ENCODE peak calls at places on chromosomes 2 and 18, in five cellular contexts. G, R, U, J and P are unnamed samples.

GRCh38 chr2:233492738-233493137 is 73.8 kb downstream of the USP40 start:
- DNase-seq in G (no peak), R (no peak), U (no peak), J (no peak), P (no peak)

GRCh38 chr2:121187351-121187921 is 97.6 kb downstream of the TFCP2L1 start:
- DNase-seq in G (no peak), R (no peak), U (no peak), J (no peak), P (no peak)

GRCh38 chr2:69572640-69573039 is 70.9 kb downstream of the AAK1 start:
- DNase-seq in G (no peak), R (no peak), U (no peak), J (no peak), P (no peak)

GRCh38 chr2:135159191-135159590 is 107.1 kb downstream of the RAB3GAP1 start:
- DNase-seq in G (no peak), R (no peak), U (no peak), J (no peak), P (no peak)

GRCh38 chr2:38991899-38992298 is 102.2 kb downstream of the ARHGEF33 start:
- DNase-seq in G (no peak), R (no peak), U (no peak), J (no peak), P (peak)

GRCh38 chr2:28398101-28398834 is 5.6 kb downstream of the FOSL2 start:
- DNase-seq in G (no peak), R (no peak), U (no peak), J (no peak), P (no peak)

GRCh38 chr2:111946294-111947114 is 48.1 kb downstream of the MERTK start:
- DNase-seq in G (peak), R (no peak), U (peak), J (no peak), P (peak)

GRCh38 chr2:43419886-43420285 is 176.0 kb downstream of the THADA start:
- DNase-seq in G (no peak), R (no peak), U (no peak), J (no peak), P (no peak)

GRCh38 chr2:191228333-191228732 is 16.9 kb upstream of the MYO1B start:
- DNase-seq in G (no peak), R (no peak), U (no peak), J (no peak), P (no peak)

GRCh38 chr18:62832282-62832681 is 116.9 kb downstream of the PHLPP1 start:
- DNase-seq in G (no peak), R (no peak), U (no peak), J (no peak), P (peak)

GRCh38 chr2:159131267-159131790 is 155.2 kb downstream of the WDSUB1 start:
- DNase-seq in G (no peak), R (no peak), U (no peak), J (no peak), P (no peak)

GRCh38 chr2:46565364-46565763 is 86.0 kb downstream of the TMEM247 start:
- DNase-seq in G (no peak), R (no peak), U (no peak), J (no peak), P (no peak)

GRCh38 chr2:241081643-241082337 is 20.3 kb downstream of the MTERF4 start:
- DNase-seq in G (no peak), R (no peak), U (no peak), J (no peak), P (no peak)

GRCh38 chr2:189821953-189822748 is 37.9 kb downstream of the PMS1 start:
- DNase-seq in G (peak), R (no peak), U (no peak), J (no peak), P (no peak)

GRCh38 chr18:46462523-46462922 is 194.5 kb downstream of the LOXHD1 start:
- DNase-seq in G (no peak), R (no peak), U (no peak), J (no peak), P (no peak)

GRCh38 chr2:38315707-38316333 is 61.3 kb downstream of the ATL2 start:
- DNase-seq in G (peak), R (peak), U (peak), J (peak), P (peak)

GRCh38 chr2:148754864-148755263 is 110.3 kb downstream of the EPC2 start:
- DNase-seq in G (no peak), R (no peak), U (no peak), J (no peak), P (no peak)

GRCh38 chr2:240259201-240259923 is 118.9 kb upstream of the OTOS start:
- DNase-seq in G (peak), R (no peak), U (no peak), J (no peak), P (no peak)

GRCh38 chr2:95272781-95273180 is 1.5 kb upstream of the PROM2 start:
- DNase-seq in G (no peak), R (no peak), U (no peak), J (no peak), P (no peak)

GRCh38 chr18:11654736-11655604 is 34.1 kb upstream of the GNAL start:
- DNase-seq in G (peak), R (no peak), U (peak), J (peak), P (peak)

GRCh38 chr18:27213123-27213717 is 28.1 kb upstream of the CHST9 start:
- DNase-seq in G (no peak), R (no peak), U (no peak), J (no peak), P (peak)

GRCh38 chr2:227626580-227627151 is 9.4 kb downstream of the SCYGR4 start:
- DNase-seq in G (no peak), R (no peak), U (no peak), J (no peak), P (no peak)

GRCh38 chr2:224219781-224220180 is 180.7 kb upstream of the SERPINE2 start:
- DNase-seq in G (no peak), R (no peak), U (no peak), J (no peak), P (no peak)

GRCh38 chr2:125004091-125004800 is 979.2 kb downstream of the CNTNAP5 start:
- DNase-seq in G (no peak), R (no peak), U (no peak), J (no peak), P (no peak)

GRCh38 chr2:211957799-211958198 is 580.8 kb downstream of the ERBB4 start:
- DNase-seq in G (no peak), R (no peak), U (no peak), J (no peak), P (no peak)

GRCh38 chr2:209696836-209697711 is 74.6 kb upstream of the UNC80 start:
- DNase-seq in G (no peak), R (no peak), U (no peak), J (no peak), P (no peak)

GRCh38 chr2:43265006-43265770 is 38.8 kb upstream of the ZFP36L2 start:
- DNase-seq in G (no peak), R (no peak), U (no peak), J (no peak), P (no peak)

GRCh38 chr2:101190753-101191516 is 39.8 kb upstream of the TBC1D8 start:
- DNase-seq in G (no peak), R (no peak), U (no peak), J (no peak), P (no peak)

GRCh38 chr2:72781500-72781899 is 44.3 kb downstream of the EXOC6B start:
- DNase-seq in G (no peak), R (no peak), U (no peak), J (no peak), P (no peak)

GRCh38 chr2:130825231-130825971 is 11.3 kb upstream of the ARHGEF4 start:
- DNase-seq in G (no peak), R (no peak), U (no peak), J (no peak), P (no peak)

GRCh38 chr18:25349131-25349925 is 2.6 kb downstream of the ZNF521 start:
- DNase-seq in G (peak), R (no peak), U (no peak), J (no peak), P (peak)

GRCh38 chr2:86069091-86069685 is 36.5 kb downstream of the POLR1A start:
- DNase-seq in G (no peak), R (no peak), U (no peak), J (no peak), P (no peak)

GRCh38 chr2:58664523-58665155 is 423.5 kb upstream of the FANCL start:
- DNase-seq in G (no peak), R (no peak), U (no peak), J (peak), P (no peak)

GRCh38 chr2:65710779-65711295 is 278.4 kb upstream of the SPRED2 start:
- DNase-seq in G (no peak), R (no peak), U (peak), J (no peak), P (peak)

GRCh38 chr2:96116879-96117533 is 635 bp upstream of the ADRA2B start:
- DNase-seq in G (peak), R (no peak), U (no peak), J (peak), P (peak)

GRCh38 chr2:168766600-168766999 is 35.8 kb upstream of the NOSTRIN start:
- DNase-seq in G (no peak), R (no peak), U (no peak), J (no peak), P (no peak)
- H2AFZ ChIP-seq in G (no peak), R (no peak), U (no peak), J (no peak), P (no peak)

DNA sequence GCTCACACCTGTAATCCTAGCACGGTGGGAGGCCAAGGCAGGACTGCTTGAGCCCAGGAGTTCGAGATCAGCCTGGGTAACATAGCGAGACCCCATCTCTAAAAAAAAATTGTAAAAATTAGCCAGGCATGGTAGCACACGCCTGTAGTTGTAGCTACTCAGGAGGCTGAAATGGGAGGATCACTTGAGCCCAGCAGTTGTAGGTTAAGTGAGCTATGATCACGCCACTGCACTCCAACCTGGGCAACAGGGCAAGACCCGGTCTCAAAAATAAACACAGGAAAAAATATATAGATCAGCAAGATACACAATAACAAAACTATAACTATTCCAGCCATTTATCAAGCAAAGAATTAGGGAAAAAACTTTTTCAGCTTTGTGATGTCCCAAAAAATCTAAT is 3.0 kb downstream of the SF3B1 start:
- DNase-seq in G (no peak), R (no peak), U (no peak), J (no peak), P (no peak)
- H2AFZ ChIP-seq in G (no peak), R (no peak), U (no peak), J (no peak), P (no peak)

DNA sequence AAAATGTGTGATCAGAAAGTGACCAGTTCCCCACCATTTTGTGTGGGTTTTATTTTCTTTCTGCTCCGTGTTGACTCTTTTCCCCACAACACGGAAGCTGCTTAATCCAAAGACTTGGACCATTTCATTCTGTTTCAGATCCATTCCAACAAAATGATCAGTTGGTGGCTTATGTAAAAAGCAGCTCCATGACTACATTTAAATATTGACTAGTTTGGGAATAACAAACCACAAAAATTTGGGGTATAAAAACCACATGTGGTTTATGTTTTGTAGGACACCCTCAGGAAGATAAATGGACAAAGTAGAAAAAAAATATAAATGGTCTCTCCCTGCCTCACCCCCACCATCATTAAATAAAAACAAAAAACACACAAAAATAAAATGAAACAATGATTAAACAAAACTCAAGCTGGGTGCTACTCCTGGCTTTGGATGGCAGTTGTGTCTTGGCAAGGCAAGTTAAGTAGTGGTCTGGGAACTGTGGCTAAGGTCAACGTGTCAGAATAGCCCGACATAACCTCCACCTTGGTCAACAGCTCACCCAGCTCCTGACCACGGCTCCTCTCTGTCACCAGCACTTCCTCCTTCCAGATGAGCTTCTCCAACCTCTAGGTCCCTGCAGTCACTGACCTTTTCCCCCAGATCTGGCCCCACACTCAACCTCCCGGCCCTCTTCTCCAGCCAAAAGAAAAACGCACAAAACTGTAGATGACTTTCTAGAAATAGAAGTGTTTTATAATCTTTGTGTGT is 12.8 kb upstream of the WIPF1 start:
- DNase-seq in G (no peak), R (no peak), U (no peak), J (no peak), P (no peak)
- H2AFZ ChIP-seq in G (no peak), R (no peak), U (no peak), J (peak), P (no peak)

DNA sequence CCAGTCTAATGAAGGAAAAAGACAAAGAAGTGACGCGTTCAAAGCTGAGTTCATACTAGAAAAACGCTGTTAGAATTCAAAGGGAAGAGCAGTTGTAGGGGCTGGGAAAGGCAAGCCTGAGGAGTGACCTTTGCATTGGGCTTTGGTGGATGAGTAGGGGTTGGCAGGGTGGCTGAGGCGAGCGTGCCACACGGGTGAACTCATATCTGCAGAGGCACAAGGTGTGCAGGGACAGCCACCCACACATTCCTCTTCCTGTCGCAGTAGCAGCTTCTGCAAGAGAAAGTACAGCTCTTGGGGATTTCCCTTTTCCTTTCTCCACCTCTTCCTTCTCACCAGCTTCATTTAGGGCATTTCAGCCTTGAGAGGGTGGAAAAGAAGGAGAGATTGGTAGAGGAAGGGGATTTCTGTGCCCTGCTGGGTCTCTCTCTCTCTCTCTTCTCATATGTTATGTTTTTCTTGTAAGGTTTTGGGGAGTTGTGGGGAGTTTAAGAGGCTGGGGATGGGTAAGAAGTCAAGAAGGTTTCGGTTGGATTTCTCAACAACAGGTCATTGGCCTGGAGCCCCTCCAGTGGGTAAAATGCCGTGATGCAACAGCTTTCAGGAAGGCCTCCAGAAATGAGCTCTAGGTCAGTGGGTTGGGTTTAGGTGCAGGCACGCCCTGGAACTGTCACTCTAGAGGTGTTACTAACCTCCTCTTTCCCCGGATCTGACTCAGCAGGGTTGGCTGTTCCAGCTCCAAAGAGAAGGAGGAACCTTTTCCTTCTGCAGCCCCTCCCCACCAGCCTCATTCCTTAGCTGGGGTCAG is 40.1 kb downstream of the ODC1 start:
- DNase-seq in G (peak), R (no peak), U (peak), J (peak), P (peak)
- H2AFZ ChIP-seq in G (no peak), R (no peak), U (no peak), J (peak), P (peak)

GRCh38 chr2:201854221-201854801 is 48.0 kb downstream of the CDK15 start:
- DNase-seq in G (peak), R (no peak), U (no peak), J (no peak), P (no peak)
- H2AFZ ChIP-seq in G (no peak), R (no peak), U (no peak), J (no peak), P (peak)